ENCODE peak calls at places on chromosomes 4 and X, in five cellular contexts. I, S, A, C and P are unnamed samples.

GRCh38 chr4:14582658-14583057 is 419.6 kb upstream of the CPEB2 start:
- DNase-seq in C (no peak), S (no peak), I (no peak), A (no peak), P (no peak)

GRCh38 chr4:71195932-71196331 is 142.9 kb upstream of the SLC4A4 start:
- DNase-seq in S (no peak), C (no peak), A (peak; percentile 51), I (no peak), P (no peak)

GRCh38 chr4:94561249-94562024 is 109.7 kb downstream of the PDLIM5 start:
- DNase-seq in C (no peak), I (no peak), S (no peak), A (no peak), P (no peak)

GRCh38 chr4:29536745-29537144 is 1183.4 kb upstream of the PCDH7 start:
- DNase-seq in I (no peak), A (no peak), S (no peak), C (no peak), P (no peak)

GRCh38 chrX:18833071-18833731 is 125.8 kb downstream of the PPEF1 start:
- DNase-seq in C (no peak), A (no peak), S (peak; percentile 0), I (peak; percentile 32), P (peak; percentile 28)

GRCh38 chr4:90979551-90979950 is 852.4 kb downstream of the CCSER1 start:
- DNase-seq in I (no peak), C (no peak), S (no peak), A (no peak), P (no peak)

GRCh38 chrX:355329-356050 is 31.2 kb downstream of the PPP2R3B start:
- DNase-seq in I (peak; percentile 4), A (no peak), C (no peak), S (no peak), P (no peak)

GRCh38 chr4:183214912-183215488 is 105.1 kb downstream of the CLDN22 start:
- DNase-seq in A (no peak), C (no peak), S (no peak), I (no peak), P (no peak)

GRCh38 chrX:103151799-103152198 is 58.9 kb upstream of the NXF3 start:
- DNase-seq in I (no peak), A (no peak), C (no peak), S (no peak), P (no peak)

GRCh38 chrX:109585488-109585887 is 39.5 kb downstream of the KCNE5 start:
- DNase-seq in A (no peak), S (no peak), I (no peak), C (no peak), P (no peak)

GRCh38 chrX:106177106-106177981 is 9.2 kb downstream of the PWWP3B start:
- DNase-seq in A (peak; percentile 93), C (no peak), I (peak; percentile 64), S (peak; percentile 13), P (peak; percentile 85)

GRCh38 chr4:155491336-155492131 is 114.8 kb upstream of the MAP9 start:
- DNase-seq in A (no peak), S (no peak), I (no peak), C (no peak), P (no peak)

GRCh38 chrX:129958814-129959492 is 23.5 kb upstream of the BCORL1 start:
- DNase-seq in S (no peak), I (no peak), C (no peak), A (no peak), P (no peak)

GRCh38 chr4:138192113-138192512 is 50.0 kb downstream of the SLC7A11 start:
- DNase-seq in C (peak; percentile 55), A (no peak), S (no peak), I (no peak), P (no peak)

GRCh38 chr4:110104661-110105060 is 93.8 kb downstream of the ELOVL6 start:
- DNase-seq in S (no peak), C (no peak), A (no peak), I (no peak), P (no peak)

GRCh38 chr4:118942465-118942864 is 53.8 kb downstream of the SYNPO2 start:
- DNase-seq in I (no peak), A (no peak), S (no peak), C (no peak), P (no peak)

GRCh38 chr4:3417448-3417847 is 24.3 kb upstream of the HGFAC start:
- DNase-seq in A (no peak), C (no peak), S (no peak), I (peak; percentile 13), P (no peak)

GRCh38 chrX:66200855-66201795 is 37.1 kb downstream of the HEPH start:
- DNase-seq in I (no peak), S (no peak), A (no peak), C (peak; percentile 9), P (no peak)

GRCh38 chrX:8692886-8693285 is 39.1 kb downstream of the ANOS1 start:
- DNase-seq in S (no peak), A (no peak), I (no peak), C (no peak), P (no peak)

GRCh38 chr4:170102426-170102825 is 12.7 kb upstream of the AADAT start:
- DNase-seq in S (no peak), I (no peak), A (no peak), C (no peak), P (no peak)

GRCh38 chrX:15465347-15465746 is 27.8 kb downstream of the PIR start:
- DNase-seq in S (no peak), I (no peak), A (no peak), C (no peak), P (no peak)

GRCh38 chr4:37447886-37448285 is 203.3 kb downstream of the NWD2 start:
- DNase-seq in A (no peak), S (no peak), I (no peak), C (no peak), P (no peak)

GRCh38 chr4:182560358-182560757 is 317.2 kb downstream of the TENM3 start:
- DNase-seq in I (no peak), S (no peak), A (no peak), C (no peak), P (no peak)

GRCh38 chrX:20320461-20321159 is 53.9 kb upstream of the RPS6KA3 start:
- DNase-seq in C (no peak), S (no peak), A (no peak), I (no peak), P (no peak)

GRCh38 chrX:153925739-153926593 is at the start of gene ARHGAP4:
- DNase-seq in S (no peak), C (no peak), A (no peak), I (no peak), P (no peak)

GRCh38 chrX:45851434-45851991 is 650.8 kb upstream of the DIPK2B start:
- DNase-seq in S (no peak), I (no peak), A (peak; percentile 37), C (peak; percentile 79), P (no peak)

GRCh38 chr4:155085843-155086530 is 122.4 kb upstream of the NPY2R start:
- DNase-seq in S (no peak), A (no peak), I (no peak), C (peak; percentile 9), P (no peak)

GRCh38 chr4:32172761-32173160 is 1452.6 kb downstream of the PCDH7 start:
- DNase-seq in I (no peak), A (no peak), C (peak; percentile 40), S (no peak), P (no peak)

GRCh38 chrX:2837961-2838360 is 9.2 kb downstream of the GYG2 start:
- DNase-seq in C (no peak), I (no peak), S (no peak), A (no peak), P (no peak)

GRCh38 chrX:2840961-2841360 is 12.2 kb downstream of the GYG2 start:
- DNase-seq in S (no peak), A (no peak), C (no peak), I (no peak), P (no peak)

GRCh38 chrX:2846992-2847391 is 18.3 kb downstream of the GYG2 start:
- DNase-seq in I (no peak), C (no peak), A (no peak), S (no peak), P (no peak)

DNA sequence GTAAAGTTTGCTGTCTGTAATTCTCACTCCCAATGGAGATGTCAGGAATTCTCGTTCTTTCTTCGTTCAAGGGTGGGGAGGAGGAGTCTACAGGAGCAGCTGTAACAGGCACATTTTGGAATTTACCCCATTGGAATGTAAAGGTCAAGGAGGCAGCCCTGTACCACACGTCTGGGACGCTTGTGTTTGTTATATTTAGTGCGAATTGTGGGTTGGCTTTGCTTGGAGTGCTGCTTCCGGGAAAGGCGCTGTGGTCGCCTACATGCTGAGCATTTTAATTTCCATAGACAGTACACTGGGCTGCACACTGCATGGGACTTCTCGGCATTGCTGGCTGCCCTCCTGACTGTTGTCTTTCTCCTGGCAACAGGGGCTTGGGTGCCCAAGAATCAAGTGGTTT is 12.8 kb downstream of the GYG2 start:
- DNase-seq in C (no peak), I (no peak), S (no peak), A (no peak), P (no peak)
- H3K27ac ChIP-seq in C (no peak overlapping the region), I (no peak overlapping the region), S (no peak overlapping the region), A (peak overlapping the region; percentile 60), P (no peak overlapping the region)

GRCh38 chr4:763922-764321 is 58.3 kb downstream of the PCGF3 start:
- DNase-seq in C (no peak), I (no peak), A (no peak), S (no peak), P (peak; percentile 19)
- H3K27ac ChIP-seq in C (no peak overlapping the region), I (no peak overlapping the region), A (peak overlapping the region; percentile 74), S (no peak overlapping the region), P (no peak overlapping the region)

DNA sequence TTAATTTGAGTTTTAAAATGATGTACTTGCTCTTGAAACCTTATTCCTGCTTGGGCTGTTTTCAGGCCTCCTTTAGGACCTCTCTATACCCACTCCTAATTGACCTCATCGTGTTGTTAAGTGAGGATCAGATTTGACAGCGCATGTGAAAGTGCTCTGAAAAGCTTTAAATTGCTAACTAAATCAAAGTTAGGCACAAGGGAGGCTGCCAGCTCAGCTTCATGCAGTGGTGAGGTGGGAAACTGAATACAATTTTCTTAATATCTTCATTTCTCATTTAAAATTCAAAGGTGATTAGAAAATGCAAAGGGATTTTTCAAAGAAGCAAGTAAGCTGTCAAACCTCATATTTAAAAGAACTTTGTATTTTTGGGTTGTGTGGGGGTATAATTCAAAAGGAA is 20.0 kb downstream of the FHDC1 start:
- DNase-seq in A (no peak), S (no peak), I (no peak), C (no peak), P (no peak)
- H3K27ac ChIP-seq in A (no peak overlapping the region), S (no peak overlapping the region), I (peak overlapping the region; percentile 61), C (peak overlapping the region; percentile 73), P (no peak overlapping the region)

DNA sequence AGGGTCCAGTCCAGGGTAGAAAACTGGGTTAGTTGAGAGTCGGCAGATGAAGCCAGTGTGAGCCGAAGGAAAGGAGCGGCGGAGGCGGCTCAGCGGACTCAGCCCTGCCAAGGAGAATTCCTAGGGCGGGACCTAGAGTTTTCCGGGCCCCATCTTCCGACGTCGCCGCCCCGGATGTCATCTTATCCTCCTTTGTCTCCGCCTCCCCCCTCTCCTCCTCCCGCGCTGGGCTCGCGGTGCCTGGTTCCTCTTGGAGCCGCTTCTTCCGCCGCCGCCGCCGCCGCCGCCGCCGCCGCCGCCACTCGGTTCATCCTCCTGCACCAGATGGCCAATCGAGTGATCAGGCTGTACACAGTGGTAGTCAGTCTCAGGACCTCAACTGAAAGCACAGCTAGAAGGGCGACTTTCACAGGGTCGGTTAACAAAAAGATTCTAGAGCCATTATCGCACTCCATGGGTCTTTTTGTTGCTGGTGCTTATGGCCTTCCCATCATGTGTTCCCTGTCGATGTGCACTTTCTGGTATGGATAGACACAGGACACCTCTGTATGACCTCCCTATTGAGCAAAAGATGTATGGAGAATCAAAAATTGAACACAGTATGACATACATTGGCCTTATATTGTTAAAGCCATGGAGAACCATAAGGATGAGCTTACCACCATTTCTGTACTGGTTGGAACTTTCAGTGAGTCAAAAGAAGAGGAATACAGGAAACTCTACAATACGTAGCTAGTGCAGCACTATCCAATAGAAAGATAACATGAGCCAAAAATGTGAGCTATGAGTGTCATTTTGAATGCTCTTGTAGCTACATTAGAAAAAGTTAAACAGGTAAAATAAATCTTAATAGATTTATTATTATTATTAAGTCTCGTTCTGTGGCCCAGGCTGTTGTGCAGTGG is 32.4 kb upstream of the THOC2 start:
- DNase-seq in A (peak; percentile 82), I (peak; percentile 87), S (peak; percentile 61), C (peak; percentile 91), P (peak; percentile 87)
- H3K27ac ChIP-seq in A (peak overlapping the region; percentile 65), I (peak overlapping the region; percentile 77), S (peak overlapping the region; percentile 93), C (peak overlapping the region; percentile 86), P (peak overlapping the region; percentile 76)